ENCODE peak calls at places on chromosomes 7 and 10, in eight cellular contexts. V is transverse colon, N is endodermal cell, C is right lobe of liver, Z is gastrocnemius medialis, D is Panc1, B is heart right ventricle, O is fibroblast of lung. M is an unnamed sample.
A peak's percentile ranks its signal among the peaks of the same experiment; 100 is the strongest.

GRCh38 chr10:28592953-28593352 is 60.0 kb downstream of the WAC start:
- DNase-seq in V (no peak), N (no peak), C (no peak), Z (no peak), D (no peak), B (no peak), O (peak; percentile 57), M (no peak)

GRCh38 chr10:87861953-87862643 is 1.2 kb downstream of the KLLN start:
- DNase-seq in V (peak; percentile 98), N (peak; percentile 98), C (peak; percentile 98), Z (peak; percentile 96), D (peak; percentile 94), B (peak; percentile 96), O (peak; percentile 99), M (peak; percentile 95)

GRCh38 chr10:75512534-75512933 is 81.1 kb downstream of the LRMDA start:
- DNase-seq in V (no peak), N (peak; percentile 72), C (no peak), Z (no peak), D (no peak), B (peak; percentile 12), O (peak; percentile 78), M (no peak)

GRCh38 chr10:3887404-3887803 is 102.4 kb upstream of the KLF6 start:
- DNase-seq in V (no peak), N (peak; percentile 82), C (no peak), Z (no peak), D (no peak), B (no peak), O (no peak), M (no peak)

GRCh38 chr7:90173127-90173844 is 19.0 kb downstream of the STEAP1 start:
- DNase-seq in V (no peak), N (no peak), C (no peak), Z (no peak), D (no peak), B (no peak), O (peak; percentile 7), M (no peak)

GRCh38 chr10:78312197-78313046 is 278.8 kb downstream of the RPS24 start:
- DNase-seq in V (no peak), N (peak; percentile 33), C (peak; percentile 28), Z (no peak), D (no peak), B (no peak), O (no peak), M (no peak)

GRCh38 chr7:155865830-155866545 is 53.7 kb upstream of the SHH start:
- DNase-seq in V (peak; percentile 36), N (peak; percentile 35), C (peak; percentile 26), Z (no peak), D (no peak), B (no peak), O (no peak), M (no peak)

GRCh38 chr10:52778511-52779392 is 6.2 kb upstream of the MBL2 start:
- DNase-seq in V (no peak), N (peak; percentile 78), C (no peak), Z (no peak), D (no peak), B (no peak), O (peak; percentile 57), M (peak; percentile 57)

GRCh38 chr7:12458520-12459131 is 55.0 kb upstream of the VWDE start:
- DNase-seq in V (no peak), N (no peak), C (no peak), Z (no peak), D (no peak), B (no peak), O (peak; percentile 59), M (no peak)

GRCh38 chr7:128937647-128938523 is at the start of gene IRF5:
- DNase-seq in V (peak; percentile 81), N (peak; percentile 81), C (peak; percentile 87), Z (no peak), D (no peak), B (peak; percentile 55), O (no peak), M (no peak)

GRCh38 chr10:778626-779330 is 89.3 kb upstream of the DIP2C start:
- DNase-seq in V (no peak), N (no peak), C (no peak), Z (no peak), D (no peak), B (no peak), O (no peak), M (no peak)

GRCh38 chr10:27620425-27621397 is 116.6 kb downstream of the RAB18 start:
- DNase-seq in V (no peak), N (no peak), C (no peak), Z (peak; percentile 41), D (no peak), B (no peak), O (peak; percentile 62), M (peak; percentile 49)

GRCh38 chr7:73725703-73726466 is 6.4 kb upstream of the STX1A start:
- DNase-seq in V (peak; percentile 95), N (peak; percentile 99), C (peak; percentile 94), Z (peak; percentile 82), D (peak; percentile 85), B (peak; percentile 88), O (peak; percentile 58), M (peak; percentile 90)

GRCh38 chr10:122308487-122309141 is 37.5 kb downstream of the BTBD16 start:
- DNase-seq in V (no peak), N (peak; percentile 43), C (peak; percentile 66), Z (no peak), D (no peak), B (no peak), O (no peak), M (no peak)

GRCh38 chr7:133112976-133113375 is 31.1 kb upstream of the CHCHD3 start:
- DNase-seq in V (no peak), N (no peak), C (no peak), Z (no peak), D (no peak), B (no peak), O (no peak), M (no peak)

GRCh38 chr7:90739731-90740130 is 143.6 kb downstream of the CDK14 start:
- DNase-seq in V (no peak), N (no peak), C (no peak), Z (no peak), D (no peak), B (no peak), O (no peak), M (no peak)

GRCh38 chr7:25391295-25391861 is 163.1 kb upstream of the NPVF start:
- DNase-seq in V (no peak), N (no peak), C (no peak), Z (no peak), D (no peak), B (no peak), O (peak; percentile 72), M (no peak)

GRCh38 chr10:69481280-69481679 is 30.0 kb downstream of the TSPAN15 start:
- DNase-seq in V (no peak), N (no peak), C (no peak), Z (no peak), D (no peak), B (no peak), O (no peak), M (no peak)

GRCh38 chr7:116213361-116214155 is 3.2 kb downstream of the TES start:
- DNase-seq in V (no peak), N (no peak), C (no peak), Z (no peak), D (no peak), B (no peak), O (peak; percentile 46), M (no peak)

GRCh38 chr10:75043256-75044121 is 68.0 kb upstream of the SAMD8 start:
- DNase-seq in V (no peak), N (peak; percentile 94), C (peak; percentile 46), Z (no peak), D (no peak), B (peak; percentile 27), O (no peak), M (no peak)

GRCh38 chr10:33265621-33266020 is 68.8 kb downstream of the NRP1 start:
- DNase-seq in V (peak; percentile 67), N (no peak), C (peak; percentile 69), Z (no peak), D (no peak), B (no peak), O (no peak), M (no peak)

GRCh38 chr7:83077328-83077727 is 85.4 kb downstream of the PCLO start:
- DNase-seq in V (no peak), N (no peak), C (no peak), Z (no peak), D (no peak), B (no peak), O (no peak), M (no peak)

GRCh38 chr7:83072576-83073517 is 89.8 kb downstream of the PCLO start:
- DNase-seq in V (no peak), N (no peak), C (no peak), Z (no peak), D (no peak), B (no peak), O (peak; percentile 5), M (no peak)
- TF ChIP-seq CTCF in V (peak; percentile 13), N (peak; percentile 55), C (no peak), Z (no peak), D (peak; percentile 49), B (no peak), O (peak; percentile 28), M (no peak)

DNA sequence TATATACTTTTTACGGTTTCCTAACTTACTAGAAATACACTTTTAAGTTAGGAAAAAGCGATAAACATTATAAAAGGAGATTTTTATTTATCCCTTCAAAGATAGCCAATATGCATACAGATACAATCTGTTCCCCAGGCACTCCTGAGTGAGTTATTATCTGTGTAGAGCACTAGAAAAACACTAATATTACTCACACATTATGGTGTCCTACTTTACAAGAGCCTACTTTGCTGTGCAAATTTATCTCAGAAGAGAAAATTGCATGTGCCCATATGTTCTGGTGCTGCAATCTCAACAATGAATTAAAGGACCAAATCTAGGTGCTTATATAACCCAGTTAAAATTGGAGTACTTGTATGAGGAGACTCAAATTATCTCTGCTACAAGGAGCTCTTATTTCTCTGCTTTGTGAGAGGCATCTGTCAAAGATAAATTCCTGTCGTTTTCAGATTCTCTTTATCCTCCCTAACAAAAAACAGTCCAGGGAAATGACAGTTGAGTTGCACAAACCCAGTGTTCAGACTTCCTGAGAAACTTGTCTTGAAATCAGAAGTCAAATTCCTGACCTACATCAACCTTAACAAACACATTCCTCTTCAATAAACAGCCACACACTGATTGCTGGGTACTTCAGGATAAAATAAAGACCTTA is 28.9 kb downstream of the CPA1 start:
- DNase-seq in V (no peak), N (no peak), C (no peak), Z (no peak), D (no peak), B (no peak), O (no peak), M (no peak)
- H3K27ac ChIP-seq in V (peak overlapping the region; percentile 36), N (peak overlapping the region; percentile 36), C (no peak overlapping the region), Z (no peak overlapping the region), D (no peak overlapping the region), B (no peak overlapping the region), O (no peak overlapping the region), M (no peak overlapping the region)

GRCh38 chr7:135501402-135501801 is 8.5 kb downstream of the CNOT4 start:
- DNase-seq in V (no peak), N (no peak), C (no peak), Z (no peak), D (no peak), B (no peak), O (no peak), M (no peak)

GRCh38 chr7:135499818-135500217 is 10.1 kb downstream of the CNOT4 start:
- DNase-seq in V (no peak), N (no peak), C (no peak), Z (no peak), D (no peak), B (no peak), O (peak; percentile 62), M (no peak)
- H3K4me3 ChIP-seq in V (no peak overlapping the region), N (no peak overlapping the region), C (no peak overlapping the region), Z (no peak overlapping the region), D (no peak overlapping the region), B (no peak overlapping the region), O (no peak overlapping the region), M (no peak overlapping the region)

GRCh38 chr10:102615361-102615760 is 28.9 kb upstream of the TRIM8 start:
- DNase-seq in V (no peak), N (peak; percentile 91), C (no peak), Z (peak; percentile 50), D (no peak), B (no peak), O (no peak), M (no peak)
- TF ChIP-seq CTCF in V (no peak), N (peak; percentile 82), C (peak; percentile 14), Z (peak; percentile 20), D (no peak), B (no peak), O (peak; percentile 44), M (no peak)